ENCODE peak calls at places on chromosome 11, in five cellular contexts. O, Z, V, P and E are unnamed samples.

GRCh38 chr11:130772266-130773227 is 143.7 kb downstream of the SNX19 start:
- DNase-seq in O (peak; percentile 85), P (peak; percentile 92), V (peak; percentile 97), Z (no peak), E (no peak)

GRCh38 chr11:46294365-46295309 is 17.2 kb downstream of the CREB3L1 start:
- DNase-seq in Z (no peak), P (peak; percentile 90), V (peak; percentile 97), O (peak; percentile 88), E (no peak)

GRCh38 chr11:76371170-76371569 is 9.8 kb downstream of the THAP12 start:
- DNase-seq in V (peak; percentile 94), Z (no peak), O (peak; percentile 20), P (peak; percentile 64), E (no peak)

GRCh38 chr11:79139900-79140299 is 300.9 kb downstream of the TENM4 start:
- DNase-seq in V (no peak), P (no peak), O (no peak), Z (no peak), E (no peak)

GRCh38 chr11:9859491-9860305 is 195.8 kb downstream of the SWAP70 start:
- DNase-seq in O (no peak), Z (no peak), P (peak; percentile 79), V (peak; percentile 62), E (no peak)

GRCh38 chr11:72604256-72604655 is 70.0 kb downstream of the PDE2A start:
- DNase-seq in O (no peak), V (no peak), Z (no peak), P (no peak), E (no peak)

GRCh38 chr11:114399903-114400221 is 449 bp downstream of the C11orf71 start:
- DNase-seq in O (no peak), Z (no peak), V (no peak), P (no peak), E (no peak)

GRCh38 chr11:131206671-131207070 is 163.7 kb upstream of the NTM start:
- DNase-seq in O (no peak), P (no peak), V (no peak), Z (no peak), E (no peak)

GRCh38 chr11:70141490-70142014 is 61.5 kb upstream of the FADD start:
- DNase-seq in V (no peak), Z (no peak), P (no peak), O (no peak), E (no peak)

GRCh38 chr11:126722006-126722736 is 278.4 kb downstream of the KIRREL3 start:
- DNase-seq in O (no peak), P (no peak), Z (no peak), V (peak; percentile 27), E (no peak)

GRCh38 chr11:32437406-32438345 is 2.3 kb upstream of the WT1 start:
- DNase-seq in P (no peak), Z (no peak), V (no peak), O (no peak), E (no peak)

GRCh38 chr11:78860720-78861422 is 286.2 kb upstream of the NARS2 start:
- DNase-seq in V (peak; percentile 35), Z (no peak), O (no peak), P (peak; percentile 35), E (no peak)

GRCh38 chr11:952406-953385 is 27.0 kb downstream of the AP2A2 start:
- DNase-seq in O (peak; percentile 16), V (peak; percentile 67), P (peak; percentile 27), Z (no peak), E (no peak)

GRCh38 chr11:112874959-112875358 is 86.3 kb upstream of the NCAM1 start:
- DNase-seq in Z (no peak), V (no peak), P (no peak), O (no peak), E (no peak)

GRCh38 chr11:42625757-42626156 is 686.0 kb upstream of the API5 start:
- DNase-seq in V (no peak), O (no peak), P (no peak), Z (no peak), E (no peak)

GRCh38 chr11:127862406-127862805 is 725.0 kb downstream of the ETS1 start:
- DNase-seq in P (peak; percentile 35), Z (no peak), V (no peak), O (no peak), E (no peak)

GRCh38 chr11:83292709-83293435 is 6.7 kb upstream of the CCDC90B start:
- DNase-seq in V (peak; percentile 73), Z (no peak), P (peak; percentile 71), O (peak; percentile 85), E (no peak)

GRCh38 chr11:113895367-113896155 is 9.0 kb upstream of the HTR3B start:
- DNase-seq in V (no peak), O (no peak), P (no peak), Z (no peak), E (no peak)

GRCh38 chr11:27464155-27464759 is 8.3 kb downstream of the LGR4 start:
- DNase-seq in O (no peak), P (no peak), Z (no peak), V (peak; percentile 44), E (no peak)

GRCh38 chr11:22554221-22554620 is 71.4 kb downstream of the FANCF start:
- DNase-seq in P (no peak), V (no peak), O (no peak), Z (no peak), E (no peak)

GRCh38 chr11:65580756-65581155 is 4.9 kb downstream of the EHBP1L1 start:
- DNase-seq in V (no peak), Z (no peak), O (no peak), P (no peak), E (no peak)

GRCh38 chr11:8732276-8732675 is 49.7 kb downstream of the RPL27A start:
- DNase-seq in Z (no peak), V (no peak), O (no peak), P (no peak), E (peak; percentile 31)

GRCh38 chr11:70755410-70756158 is 357.3 kb downstream of the CTTN start:
- DNase-seq in P (peak; percentile 60), V (peak; percentile 46), Z (peak; percentile 23), O (peak; percentile 94), E (peak; percentile 11)